ENCODE peak calls at places on chromosomes 7 and 10, in seven cellular contexts. C is endothelial cell of umbilical vein, W is prostate gland, T is stomach, Q is sigmoid colon, K is transverse colon, D is spleen. S is an unnamed sample. For H3K9me3, the result is how much of the 10 kb centered on the place peaks cover.

GRCh38 chr10:125296598-125296997 is 136.2 kb upstream of the CTBP2 start:
- DNase-seq in C (no peak), W (no peak), Q (no peak), T (no peak), D (no peak), K (no peak), S (no peak)

GRCh38 chr7:87702326-87702725 is 74.1 kb downstream of the RUNDC3B start:
- DNase-seq in D (no peak), Q (no peak), W (no peak), K (no peak), C (no peak), T (no peak), S (no peak)

GRCh38 chr7:110283056-110283455 is 807.9 kb upstream of the LRRN3 start:
- DNase-seq in T (no peak), C (no peak), D (no peak), Q (no peak), W (peak), K (no peak), S (no peak)

GRCh38 chr7:134946260-134946659 is 40.0 kb upstream of the AGBL3 start:
- DNase-seq in D (no peak), C (no peak), W (no peak), Q (no peak), T (no peak), K (no peak), S (no peak)

GRCh38 chr7:109094-109493 is 83.3 kb upstream of the FAM20C start:
- DNase-seq in K (no peak), T (no peak), C (no peak), D (peak), W (no peak), Q (no peak), S (no peak)

GRCh38 chr7:11161499-11161898 is 187.8 kb downstream of the PHF14 start:
- DNase-seq in Q (no peak), C (no peak), D (no peak), T (no peak), K (no peak), W (no peak), S (no peak)

GRCh38 chr7:125195156-125195555 is 265.5 kb upstream of the POT1 start:
- DNase-seq in W (no peak), T (no peak), Q (no peak), C (no peak), D (no peak), K (no peak), S (no peak)

GRCh38 chr7:132904209-132904608 is 177.7 kb downstream of the CHCHD3 start:
- DNase-seq in K (no peak), C (no peak), D (no peak), W (no peak), T (no peak), Q (no peak), S (no peak)

GRCh38 chr7:2172311-2173183 is 60.2 kb downstream of the MAD1L1 start:
- DNase-seq in K (peak), D (no peak), C (peak), T (peak), Q (no peak), W (peak), S (no peak)

GRCh38 chr10:27679369-27679897 is 66.2 kb downstream of the MKX start:
- DNase-seq in C (no peak), D (no peak), T (no peak), Q (no peak), W (no peak), K (no peak), S (no peak)

GRCh38 chr7:23235688-23236280 is 10.8 kb upstream of the GPNMB start:
- DNase-seq in C (no peak), D (no peak), K (no peak), Q (peak), T (no peak), W (peak), S (peak)

DNA sequence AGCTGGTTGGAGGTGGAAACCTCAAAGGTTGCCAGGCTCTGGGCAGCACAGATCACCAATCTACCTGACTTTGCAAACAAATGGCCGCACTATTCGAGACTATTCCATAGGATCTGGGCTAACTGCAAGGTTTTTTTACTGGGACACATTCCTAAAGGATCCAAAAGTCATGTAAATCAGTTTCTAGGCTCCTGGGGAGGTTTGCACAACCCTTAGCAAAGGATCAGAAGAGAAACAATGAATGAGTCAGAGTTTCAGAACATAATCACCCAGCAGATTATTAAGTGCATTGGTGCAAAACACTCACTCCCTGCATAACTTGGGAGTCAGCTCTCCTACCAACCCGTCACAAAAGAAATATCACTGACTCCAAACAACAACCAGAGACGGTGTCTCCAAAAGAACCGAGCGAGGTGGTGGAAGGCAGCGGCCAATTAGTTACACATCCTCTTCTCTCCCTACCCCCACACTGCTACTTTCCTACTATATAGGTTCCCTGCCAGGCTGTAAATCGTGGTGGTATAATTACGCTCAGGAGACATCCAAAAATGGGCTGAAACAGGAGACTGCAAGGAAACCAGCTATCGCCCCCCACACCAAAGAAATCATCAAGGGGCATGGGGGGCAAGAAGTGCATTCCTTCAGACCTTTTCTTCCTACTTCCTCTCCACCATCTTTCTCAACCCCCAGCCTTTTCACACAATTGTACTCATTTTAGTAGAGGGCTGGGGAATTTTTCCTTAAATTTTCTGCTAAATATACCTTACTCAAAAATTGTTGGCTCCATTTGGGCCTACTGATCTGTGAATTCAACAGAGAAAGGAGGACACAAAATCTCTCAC is 3.2 kb downstream of the UBE2H start:
- DNase-seq in K (peak), W (peak), Q (peak), T (no peak), D (no peak), C (peak), S (peak)
- TF ChIP-seq POLR2AphosphoS5 in K (peak), W (no peak), Q (peak), T (peak), D (no peak), C (no peak), S (no peak)

GRCh38 chr7:157622000-157622399 is 285.2 kb downstream of the DNAJB6 start:
- DNase-seq in W (no peak), Q (no peak), K (no peak), C (no peak), D (no peak), T (no peak), S (no peak)
- H3K9me3 ChIP-seq in W (under half), Q (under half), K (under half), C (under half), D (under half), T (under half), S (under half)

DNA sequence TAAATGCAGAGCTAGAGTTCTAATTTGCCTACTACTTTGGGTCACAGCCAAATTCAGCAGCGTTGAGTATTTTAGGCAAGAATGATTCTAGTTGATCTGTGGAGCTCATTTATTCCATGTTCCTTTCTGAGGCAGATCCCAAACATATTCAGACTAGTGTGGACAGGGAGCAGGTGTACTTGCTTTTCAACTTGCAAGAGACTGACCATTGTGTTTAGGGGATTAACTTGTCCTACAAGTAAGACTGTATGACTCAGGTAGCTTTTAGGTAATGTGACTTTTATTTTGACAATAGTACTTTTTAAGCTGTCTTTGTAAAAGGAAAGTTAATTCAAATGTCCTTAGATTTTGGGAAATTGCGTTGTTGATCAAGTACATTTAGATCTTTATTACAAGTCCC is 285.5 kb downstream of the TWIST1 start:
- DNase-seq in C (no peak), Q (no peak), K (no peak), D (no peak), T (no peak), W (no peak), S (no peak)
- TF ChIP-seq POLR2AphosphoS5 in C (no peak), Q (no peak), K (no peak), D (no peak), T (no peak), W (no peak), S (no peak)

DNA sequence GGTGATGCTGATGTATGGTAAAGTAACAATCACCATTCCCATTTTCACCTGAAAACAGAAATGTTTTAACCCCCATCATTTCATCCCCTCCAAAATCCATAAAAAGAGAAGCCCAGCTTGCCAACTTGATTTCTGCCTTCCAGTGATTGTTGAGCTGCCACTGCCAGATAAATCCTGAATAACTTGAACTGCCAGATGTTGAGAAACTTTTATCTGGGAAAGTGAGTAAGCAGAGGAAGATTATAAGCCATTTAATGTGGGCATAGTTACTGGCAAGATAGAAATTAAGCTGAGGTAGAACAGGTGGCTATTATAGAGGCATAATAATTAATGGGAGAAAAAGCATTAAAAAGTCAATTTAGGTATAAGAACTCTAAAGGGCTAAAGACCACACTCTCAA is 534.1 kb downstream of the ANKRD7 start:
- DNase-seq in C (no peak), K (no peak), Q (no peak), W (no peak), D (no peak), T (no peak), S (no peak)
- H3K9me3 ChIP-seq in C (under half), K (under half), Q (under half), W (under half), D (under half), T (under half), S (under half)

GRCh38 chr7:31883761-31884164 is 186.4 kb downstream of the PDE1C start:
- DNase-seq in C (peak), D (no peak), Q (no peak), W (no peak), T (no peak), K (no peak), S (no peak)
- TF ChIP-seq POLR2AphosphoS5 in C (no peak), D (peak), Q (no peak), W (no peak), T (peak), K (no peak), S (no peak)

S was measured in suprapubic skin.